ENCODE peak calls at places on chromosomes 2 and 18, in four cellular contexts. One of them, this sample, is unnamed.
A peak's percentile ranks its signal among the peaks of the same experiment; 100 is the strongest.

GRCh38 chr2:46179037-46179621 is 118.1 kb upstream of the EPAS1 start:
- DNase-seq in A549: no peak
- DNase-seq in adrenal gland: peak; percentile 55
- DNase-seq in brain microvascular endothelial cell: peak; percentile 98
- DNase-seq in this sample: peak; percentile 87

GRCh38 chr18:60064271-60064670 is 164.5 kb downstream of the PMAIP1 start:
- DNase-seq in adrenal gland: no peak
- DNase-seq in A549: no peak
- DNase-seq in brain microvascular endothelial cell: no peak
- DNase-seq in this sample: no peak

GRCh38 chr2:209636066-209636465 is 135.6 kb upstream of the UNC80 start:
- DNase-seq in adrenal gland: no peak
- DNase-seq in brain microvascular endothelial cell: no peak
- DNase-seq in A549: no peak
- DNase-seq in this sample: no peak

GRCh38 chr2:233079473-233079877 is 19.3 kb downstream of the INPP5D start:
- DNase-seq in A549: no peak
- DNase-seq in adrenal gland: no peak
- DNase-seq in brain microvascular endothelial cell: no peak
- DNase-seq in this sample: no peak

GRCh38 chr2:17482651-17483050 is 35.6 kb downstream of the RAD51AP2 start:
- DNase-seq in brain microvascular endothelial cell: peak; percentile 12
- DNase-seq in A549: no peak
- DNase-seq in adrenal gland: no peak
- DNase-seq in this sample: no peak

GRCh38 chr2:99425022-99425421 is 64.8 kb downstream of the REV1 start:
- DNase-seq in adrenal gland: no peak
- DNase-seq in brain microvascular endothelial cell: peak; percentile 91
- DNase-seq in A549: no peak
- DNase-seq in this sample: peak; percentile 64

GRCh38 chr2:72996152-72996502 is 75.4 kb downstream of the SFXN5 start:
- DNase-seq in brain microvascular endothelial cell: no peak
- DNase-seq in adrenal gland: no peak
- DNase-seq in A549: no peak
- DNase-seq in this sample: no peak

GRCh38 chr2:139281124-139281523 is 500.9 kb upstream of the NXPH2 start:
- DNase-seq in A549: no peak
- DNase-seq in brain microvascular endothelial cell: no peak
- DNase-seq in adrenal gland: no peak
- DNase-seq in this sample: no peak

GRCh38 chr2:53708988-53709387 is 58.6 kb upstream of the CHAC2 start:
- DNase-seq in brain microvascular endothelial cell: no peak
- DNase-seq in A549: no peak
- DNase-seq in adrenal gland: no peak
- DNase-seq in this sample: no peak
- H3K27ac ChIP-seq in brain microvascular endothelial cell: no peak overlapping the region
- H3K27ac ChIP-seq in A549: no peak overlapping the region
- H3K27ac ChIP-seq in adrenal gland: no peak overlapping the region
- H3K27ac ChIP-seq in this sample: no peak overlapping the region

DNA sequence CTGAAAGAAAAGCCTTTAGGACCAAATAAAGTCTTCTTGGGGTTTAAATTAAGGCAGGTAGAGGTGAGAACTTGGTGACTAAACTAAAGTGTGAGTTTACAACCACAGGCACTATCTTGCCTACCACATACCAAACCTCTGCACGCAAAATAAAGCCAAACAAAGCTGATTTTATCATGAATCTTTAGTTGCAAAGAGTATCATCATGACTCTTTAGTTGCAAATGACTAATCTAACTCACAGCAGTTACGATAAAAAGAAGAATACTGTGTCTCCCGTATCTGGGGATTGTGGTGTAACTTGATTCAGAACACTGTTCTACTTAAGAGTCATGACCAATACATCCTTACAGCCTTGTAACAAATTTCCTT is 11.2 kb downstream of the CFAP210 start:
- DNase-seq in brain microvascular endothelial cell: no peak
- DNase-seq in A549: no peak
- DNase-seq in adrenal gland: no peak
- DNase-seq in this sample: no peak
- H3K27ac ChIP-seq in brain microvascular endothelial cell: no peak overlapping the region
- H3K27ac ChIP-seq in A549: no peak overlapping the region
- H3K27ac ChIP-seq in adrenal gland: no peak overlapping the region
- H3K27ac ChIP-seq in this sample: no peak overlapping the region

DNA sequence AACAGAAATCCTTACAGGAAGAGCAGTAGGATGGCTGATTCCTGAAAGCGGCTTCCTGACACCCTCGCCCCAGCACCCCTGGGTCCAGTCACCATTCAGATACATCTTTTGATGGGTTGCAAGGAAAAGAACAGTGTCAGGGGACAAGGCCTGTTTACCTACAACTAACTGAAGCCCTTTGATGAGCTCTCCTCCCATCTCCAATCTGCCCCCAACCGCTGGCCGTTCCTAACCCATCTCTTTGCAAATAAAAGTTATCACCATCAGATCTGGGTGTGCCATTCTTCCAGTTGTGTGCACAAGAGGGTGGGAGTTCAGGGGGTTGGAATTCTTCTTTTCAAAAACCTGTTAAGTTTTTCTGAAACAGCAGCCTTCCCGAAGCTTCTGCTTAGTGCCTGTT is 48.9 kb downstream of the ARL4C start:
- DNase-seq in A549: no peak
- DNase-seq in adrenal gland: no peak
- DNase-seq in brain microvascular endothelial cell: no peak
- DNase-seq in this sample: no peak
- H3K27ac ChIP-seq in A549: no peak overlapping the region
- H3K27ac ChIP-seq in adrenal gland: no peak overlapping the region
- H3K27ac ChIP-seq in brain microvascular endothelial cell: peak overlapping the region; percentile 99
- H3K27ac ChIP-seq in this sample: no peak overlapping the region

DNA sequence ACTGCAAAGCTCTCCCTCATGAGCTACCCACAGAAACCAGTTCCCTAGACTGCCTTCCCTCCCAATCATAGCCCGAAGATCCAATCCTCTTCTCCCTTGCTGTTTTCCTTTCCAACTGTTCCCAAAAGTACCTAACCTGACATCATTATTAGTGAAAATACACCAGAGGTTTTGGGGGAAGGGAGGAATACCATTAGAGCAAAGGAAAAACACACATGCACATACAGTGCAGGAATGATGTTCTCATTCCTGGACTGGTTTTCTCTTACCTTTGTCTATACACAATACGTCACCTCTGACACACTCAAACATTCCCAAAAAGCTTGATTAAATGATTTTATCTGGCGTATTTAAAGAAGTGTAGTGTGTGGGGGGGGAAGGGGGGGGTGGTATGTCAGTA is 46.2 kb downstream of the IKZF2 start:
- DNase-seq in adrenal gland: no peak
- DNase-seq in A549: no peak
- DNase-seq in brain microvascular endothelial cell: no peak
- DNase-seq in this sample: no peak
- H3K27ac ChIP-seq in adrenal gland: no peak overlapping the region
- H3K27ac ChIP-seq in A549: no peak overlapping the region
- H3K27ac ChIP-seq in brain microvascular endothelial cell: no peak overlapping the region
- H3K27ac ChIP-seq in this sample: no peak overlapping the region

GRCh38 chr2:239206851-239207250 is 194.0 kb downstream of the HDAC4 start:
- DNase-seq in adrenal gland: no peak
- DNase-seq in A549: no peak
- DNase-seq in brain microvascular endothelial cell: no peak
- DNase-seq in this sample: no peak

GRCh38 chr2:239211391-239212094 is 189.3 kb downstream of the HDAC4 start:
- DNase-seq in A549: no peak
- DNase-seq in adrenal gland: peak; percentile 11
- DNase-seq in brain microvascular endothelial cell: no peak
- DNase-seq in this sample: no peak

GRCh38 chr2:239208470-239209180 is 192.2 kb downstream of the HDAC4 start:
- DNase-seq in brain microvascular endothelial cell: no peak
- DNase-seq in adrenal gland: no peak
- DNase-seq in A549: no peak
- DNase-seq in this sample: no peak

GRCh38 chr2:239212121-239212520 is 188.7 kb downstream of the HDAC4 start:
- DNase-seq in A549: no peak
- DNase-seq in adrenal gland: no peak
- DNase-seq in brain microvascular endothelial cell: no peak
- DNase-seq in this sample: no peak

GRCh38 chr2:239209806-239210205 is 191.0 kb downstream of the HDAC4 start:
- DNase-seq in adrenal gland: peak; percentile 8
- DNase-seq in A549: no peak
- DNase-seq in brain microvascular endothelial cell: no peak
- DNase-seq in this sample: no peak
- H3K27ac ChIP-seq in adrenal gland: no peak overlapping the region
- H3K27ac ChIP-seq in A549: no peak overlapping the region
- H3K27ac ChIP-seq in brain microvascular endothelial cell: no peak overlapping the region
- H3K27ac ChIP-seq in this sample: no peak overlapping the region